ENCODE peak calls at places on chromosomes 13 and 19, in eight cellular contexts. U is endodermal cell, F is IMR-90, R is fibroblast of lung, A is heart right ventricle, K is endothelial cell, N is BJ, J is ascending aorta. Q is an unnamed sample.

GRCh38 chr13:111485491-111486250 is 165.2 kb downstream of the TEX29 start:
- DNase-seq in U (no peak), F (no peak), R (no peak), A (no peak), K (no peak), N (no peak), J (no peak), Q (no peak)

GRCh38 chr19:34232566-34233481 is 21.5 kb upstream of the GARRE1 start:
- DNase-seq in U (no peak), F (peak), R (peak), A (peak), K (no peak), N (peak), J (no peak), Q (no peak)

GRCh38 chr19:30733826-30734550 is 361.8 kb downstream of the ZNF536 start:
- DNase-seq in U (no peak), F (no peak), R (no peak), A (no peak), K (no peak), N (no peak), J (no peak), Q (no peak)

GRCh38 chr13:44196186-44196751 is 177.4 kb upstream of the SERP2 start:
- DNase-seq in U (no peak), F (no peak), R (no peak), A (no peak), K (no peak), N (no peak), J (no peak), Q (no peak)

GRCh38 chr19:3849092-3849491 is 19.7 kb downstream of the ZFR2 start:
- DNase-seq in U (peak), F (no peak), R (no peak), A (peak), K (peak), N (no peak), J (no peak), Q (no peak)

GRCh38 chr13:112487127-112487517 is 100.8 kb downstream of the TUBGCP3 start:
- DNase-seq in U (no peak), F (no peak), R (no peak), A (no peak), K (no peak), N (no peak), J (no peak), Q (no peak)

GRCh38 chr13:27359203-27359821 is 65.1 kb upstream of the GTF3A start:
- DNase-seq in U (peak), F (peak), R (peak), A (peak), K (peak), N (no peak), J (no peak), Q (no peak)

GRCh38 chr19:5078666-5079409 is 109.9 kb downstream of the KDM4B start:
- DNase-seq in U (no peak), F (no peak), R (no peak), A (no peak), K (no peak), N (no peak), J (no peak), Q (no peak)

GRCh38 chr13:49641810-49642291 is 13.5 kb downstream of the ARL11 start:
- DNase-seq in U (no peak), F (peak), R (peak), A (peak), K (no peak), N (peak), J (no peak), Q (no peak)

GRCh38 chr13:99661791-99662190 is 160.5 kb downstream of the TM9SF2 start:
- DNase-seq in U (peak), F (no peak), R (no peak), A (no peak), K (no peak), N (no peak), J (no peak), Q (no peak)

GRCh38 chr19:27972291-27973040 is 1240.5 kb downstream of the UQCRFS1 start:
- DNase-seq in U (no peak), F (no peak), R (peak), A (no peak), K (no peak), N (peak), J (no peak), Q (no peak)

GRCh38 chr13:92103673-92104296 is 705.4 kb downstream of the GPC5 start:
- DNase-seq in U (no peak), F (peak), R (peak), A (no peak), K (no peak), N (no peak), J (no peak), Q (no peak)

GRCh38 chr19:47613165-47614146 is 4.5 kb downstream of the BICRA start:
- DNase-seq in U (peak), F (peak), R (peak), A (no peak), K (peak), N (no peak), J (no peak), Q (no peak)

GRCh38 chr19:3365093-3365446 is 1.3 kb upstream of the NFIC start:
- DNase-seq in U (no peak), F (no peak), R (no peak), A (no peak), K (no peak), N (no peak), J (no peak), Q (no peak)

GRCh38 chr13:45490068-45490467 is 25.3 kb downstream of the COG3 start:
- DNase-seq in U (no peak), F (no peak), R (no peak), A (no peak), K (no peak), N (no peak), J (no peak), Q (no peak)

GRCh38 chr19:4633140-4633967 is 6.0 kb upstream of the TNFAIP8L1 start:
- DNase-seq in U (peak), F (peak), R (peak), A (peak), K (peak), N (no peak), J (peak), Q (no peak)

GRCh38 chr13:26656919-26657318 is 99.4 kb downstream of the WASF3 start:
- DNase-seq in U (no peak), F (peak), R (peak), A (no peak), K (no peak), N (no peak), J (no peak), Q (no peak)

GRCh38 chr13:80074811-80075210 is 266.1 kb downstream of the SPRY2 start:
- DNase-seq in U (no peak), F (no peak), R (no peak), A (no peak), K (no peak), N (no peak), J (no peak), Q (no peak)

GRCh38 chr13:78806457-78806856 is 147.5 kb upstream of the OBI1 start:
- DNase-seq in U (no peak), F (no peak), R (no peak), A (no peak), K (peak), N (no peak), J (no peak), Q (no peak)

GRCh38 chr19:56155124-56155687 is 14.1 kb downstream of the ZNF444 start:
- DNase-seq in U (peak), F (no peak), R (no peak), A (no peak), K (peak), N (no peak), J (no peak), Q (no peak)

GRCh38 chr19:30621326-30621920 is 249.2 kb downstream of the ZNF536 start:
- DNase-seq in U (no peak), F (no peak), R (no peak), A (no peak), K (no peak), N (no peak), J (no peak), Q (no peak)

GRCh38 chr13:90696656-90697055 is 650.8 kb upstream of the MIR17HG start:
- DNase-seq in U (no peak), F (peak), R (peak), A (no peak), K (no peak), N (no peak), J (no peak), Q (no peak)

GRCh38 chr13:87656311-87656710 is 14.9 kb upstream of the SLITRK5 start:
- DNase-seq in U (no peak), F (no peak), R (peak), A (no peak), K (no peak), N (no peak), J (no peak), Q (no peak)

GRCh38 chr13:44760434-44760833 is 184.3 kb upstream of the TSC22D1 start:
- DNase-seq in U (no peak), F (no peak), R (no peak), A (no peak), K (no peak), N (no peak), J (no peak), Q (no peak)

GRCh38 chr19:29598496-29598895 is 7.6 kb upstream of the POP4 start:
- DNase-seq in U (no peak), F (no peak), R (no peak), A (no peak), K (no peak), N (no peak), J (no peak), Q (no peak)

DNA sequence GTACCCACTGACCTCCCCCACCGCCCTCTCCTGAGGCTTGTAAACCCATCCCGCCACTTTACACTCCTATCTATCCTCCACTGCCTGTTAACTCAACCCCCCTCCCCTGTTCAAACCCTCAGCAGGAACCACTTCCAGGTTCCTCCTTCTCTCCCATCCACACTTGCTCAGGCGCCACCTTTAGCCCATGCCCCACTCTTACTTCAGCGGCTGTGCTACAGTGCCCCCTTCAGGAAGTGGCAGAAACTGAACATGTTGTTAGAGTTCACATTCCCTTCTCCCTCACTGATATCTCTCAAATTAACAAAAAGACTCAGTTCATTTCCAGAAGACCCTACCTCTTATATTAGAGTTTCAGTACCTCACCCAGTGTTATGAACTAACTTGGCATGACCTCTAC is 49.4 kb downstream of the ZNF91 start:
- DNase-seq in U (peak), F (no peak), R (no peak), A (no peak), K (no peak), N (no peak), J (no peak), Q (no peak)
- TF ChIP-seq CTCF in U (peak), F (no peak), R (no peak), A (peak), K (peak), N (no peak), J (no peak), Q (no peak)

GRCh38 chr13:52651880-52652169 is 811 bp upstream of the SUGT1 start:
- DNase-seq in U (no peak), F (no peak), R (no peak), A (no peak), K (no peak), N (no peak), J (no peak), Q (no peak)
- TF ChIP-seq CTCF in U (no peak), F (no peak), R (no peak), A (peak), K (no peak), N (no peak), J (no peak), Q (no peak)

DNA sequence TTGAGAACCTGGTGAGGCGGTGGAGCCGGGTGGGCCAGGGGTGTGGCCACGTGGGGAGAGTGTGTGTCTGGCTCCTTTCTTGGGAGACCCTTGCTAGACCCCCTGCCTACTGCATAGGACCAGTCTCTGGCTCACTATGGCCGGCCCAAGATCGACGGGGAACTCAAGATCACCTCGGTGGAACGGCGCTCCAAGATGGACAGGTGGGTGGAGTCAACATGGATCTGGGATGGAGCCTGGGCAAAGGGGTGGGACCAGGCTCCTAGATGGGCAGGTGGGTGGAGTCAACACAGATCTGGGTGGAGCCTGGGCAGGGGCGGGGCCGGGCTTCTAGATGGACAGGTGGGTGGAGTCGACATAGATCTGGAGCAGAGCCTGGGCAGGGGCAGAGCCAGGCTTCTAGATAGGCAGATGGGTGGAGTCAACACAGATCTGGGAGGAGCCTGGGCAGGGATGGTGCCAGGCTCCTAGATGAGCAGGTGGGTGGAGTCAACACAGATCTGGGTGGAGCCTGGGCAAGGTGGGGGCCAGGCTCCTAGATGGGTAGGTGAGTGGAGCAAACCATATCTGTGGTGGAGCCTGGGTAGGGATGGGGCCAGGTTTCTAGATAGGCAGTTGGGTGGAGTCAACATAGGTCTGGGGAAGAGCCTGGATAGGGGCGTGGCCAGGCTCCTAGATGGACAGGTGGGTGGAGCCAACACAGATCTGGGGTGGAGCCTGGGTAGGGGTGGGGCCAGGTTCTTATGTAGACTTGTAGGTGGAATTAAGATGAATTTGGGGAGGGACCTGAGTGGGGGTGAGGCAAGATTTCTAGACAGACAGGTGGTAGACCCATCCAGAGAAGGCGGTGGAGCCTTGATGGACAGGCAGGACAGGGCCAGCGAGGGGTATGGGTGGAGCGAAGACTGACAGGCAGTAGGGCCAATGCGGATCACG is 56.5 kb downstream of the VAV1 start:
- DNase-seq in U (peak), F (no peak), R (no peak), A (no peak), K (no peak), N (no peak), J (no peak), Q (no peak)
- TF ChIP-seq CTCF in U (no peak), F (no peak), R (no peak), A (no peak), K (no peak), N (no peak), J (no peak), Q (no peak)

DNA sequence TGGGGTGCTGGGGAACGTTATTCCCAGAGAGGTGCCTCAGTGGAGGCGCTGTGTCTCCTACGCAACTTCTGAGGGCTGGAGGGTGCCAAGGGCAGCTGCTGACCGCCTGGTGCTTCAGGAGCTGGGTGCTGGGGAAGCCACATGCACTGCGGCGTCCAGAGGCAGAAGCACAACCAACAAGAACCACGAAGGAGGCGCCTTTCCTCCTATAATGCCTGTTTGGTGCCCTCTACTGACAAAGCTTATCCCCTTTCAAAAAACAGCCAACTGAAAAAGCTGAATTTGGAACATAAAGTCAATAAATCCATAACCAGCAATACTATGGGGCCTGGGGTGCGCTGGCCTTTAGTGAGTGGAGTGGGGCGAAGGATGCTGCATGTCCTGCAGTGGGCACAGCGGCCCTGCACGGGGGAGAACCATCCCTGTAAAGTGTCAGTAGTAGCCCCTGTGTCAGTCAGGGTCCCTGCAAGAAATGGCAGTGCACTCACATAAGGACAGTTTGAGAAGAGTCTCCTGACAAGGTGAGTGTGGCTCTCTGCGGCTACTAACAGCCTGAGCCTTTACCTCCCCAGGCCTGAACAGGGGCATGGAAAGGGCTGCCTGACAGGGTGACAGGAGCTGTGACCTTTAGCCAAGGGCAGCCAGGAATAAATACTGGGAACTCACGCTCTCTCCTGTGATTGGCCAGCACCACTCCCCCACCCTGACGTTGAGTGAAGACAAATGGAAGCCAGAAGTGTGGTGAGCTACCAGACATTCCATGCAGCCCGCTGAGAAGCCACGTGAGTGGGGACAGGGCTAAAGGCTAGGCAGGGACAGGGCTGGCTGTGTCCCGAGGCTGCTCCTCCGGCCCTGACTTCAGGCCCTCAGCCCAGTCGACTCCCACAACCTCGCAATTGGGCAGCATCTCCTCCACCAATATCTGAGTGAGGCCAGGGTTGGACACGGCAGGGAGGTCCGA is 4.5 kb upstream of the B3GNT8 start:
- DNase-seq in U (peak), F (peak), R (no peak), A (peak), K (no peak), N (no peak), J (no peak), Q (no peak)
- TF ChIP-seq CTCF in U (peak), F (peak), R (peak), A (peak), K (no peak), N (peak), J (peak), Q (no peak)

Q was measured in omental fat pad.